ENCODE peak calls at places on chromosome 9, in six cellular contexts. M, A, H, C, J and L are unnamed samples. For H3K9me3, the result is how much of the 10 kb centered on the place peaks cover.

GRCh38 chr9:94168203-94169000 is 84.1 kb downstream of the PTPDC1 start:
- DNase-seq in M (no peak), A (no peak), H (no peak), C (no peak), J (no peak), L (no peak)

GRCh38 chr9:75184471-75184870 is 96.2 kb downstream of the OSTF1 start:
- DNase-seq in M (no peak), A (no peak), H (no peak), C (no peak), J (no peak), L (no peak)

GRCh38 chr9:83623634-83623991 is 670 bp downstream of the IDNK start:
- DNase-seq in M (no peak), A (no peak), H (peak), C (no peak), J (no peak), L (no peak)

GRCh38 chr9:90499741-90500140 is 142.9 kb downstream of the DIRAS2 start:
- DNase-seq in M (no peak), A (no peak), H (no peak), C (no peak), J (no peak), L (no peak)

GRCh38 chr9:136143215-136144001 is 24.7 kb upstream of the TMEM250 start:
- DNase-seq in M (peak), A (peak), H (no peak), C (peak), J (no peak), L (no peak)

GRCh38 chr9:7315746-7316457 is 483.7 kb downstream of the DMAC1 start:
- DNase-seq in M (no peak), A (no peak), H (no peak), C (no peak), J (no peak), L (no peak)

GRCh38 chr9:137194388-137194787 is 5.9 kb downstream of the SSNA1 start:
- DNase-seq in M (no peak), A (peak), H (no peak), C (no peak), J (no peak), L (no peak)

GRCh38 chr9:123687246-123687721 is 242.6 kb downstream of the DENND1A start:
- DNase-seq in M (no peak), A (no peak), H (no peak), C (no peak), J (no peak), L (no peak)

GRCh38 chr9:13648676-13649075 is 369.2 kb upstream of the MPDZ start:
- DNase-seq in M (no peak), A (no peak), H (no peak), C (no peak), J (no peak), L (no peak)

GRCh38 chr9:126956929-126957686 is 42.5 kb downstream of the RALGPS1 start:
- DNase-seq in M (peak), A (no peak), H (no peak), C (no peak), J (no peak), L (no peak)

GRCh38 chr9:124820606-124821246 is 32.5 kb upstream of the WDR38 start:
- DNase-seq in M (peak), A (no peak), H (no peak), C (no peak), J (no peak), L (no peak)

GRCh38 chr9:110543631-110544051 is 35.9 kb downstream of the SVEP1 start:
- DNase-seq in M (no peak), A (no peak), H (no peak), C (no peak), J (no peak), L (no peak)

GRCh38 chr9:75775173-75775572 is 115.3 kb upstream of the PCSK5 start:
- DNase-seq in M (no peak), A (no peak), H (no peak), C (no peak), J (no peak), L (no peak)

GRCh38 chr9:89678394-89679005 is 73.7 kb downstream of the GADD45G start:
- DNase-seq in M (no peak), A (no peak), H (no peak), C (no peak), J (no peak), L (peak)

GRCh38 chr9:89680547-89681467 is 76.0 kb downstream of the GADD45G start:
- DNase-seq in M (no peak), A (no peak), H (no peak), C (no peak), J (no peak), L (no peak)

GRCh38 chr9:93645149-93645889 is 68.9 kb downstream of the PHF2 start:
- DNase-seq in M (peak), A (peak), H (no peak), C (no peak), J (no peak), L (no peak)

DNA sequence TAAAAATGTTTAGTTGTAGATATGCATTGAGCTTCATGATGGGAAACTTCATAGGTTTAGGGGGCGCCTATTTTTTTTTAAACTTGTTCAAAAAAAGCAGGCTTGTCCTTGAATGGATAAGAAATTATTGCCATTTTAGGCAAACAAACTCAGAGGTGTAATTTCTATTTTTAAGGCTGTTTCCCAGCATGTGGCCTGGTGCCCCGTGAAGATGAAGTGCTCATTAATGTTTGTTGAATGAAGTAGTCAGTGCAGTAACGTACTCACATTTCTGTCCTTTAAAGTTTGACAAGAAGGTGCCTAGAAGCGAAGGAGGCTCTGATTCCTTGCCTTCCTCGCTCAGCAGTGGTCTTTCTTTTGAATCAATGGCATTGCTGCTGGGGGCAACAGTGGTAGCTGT is 54.3 kb downstream of the ZNF618 start:
- DNase-seq in M (no peak), A (peak), H (no peak), C (no peak), J (no peak), L (no peak)
- H3K9me3 ChIP-seq in M (under half), A (under half), H (under half), C (under half), J (under half), L (under half)

GRCh38 chr9:99359336-99359735 is 137.3 kb downstream of the SEC61B start:
- DNase-seq in M (no peak), A (no peak), H (no peak), C (no peak), J (no peak), L (no peak)
- H3K27ac ChIP-seq in M (no peak), A (no peak), H (no peak), C (no peak), J (no peak), L (no peak)

DNA sequence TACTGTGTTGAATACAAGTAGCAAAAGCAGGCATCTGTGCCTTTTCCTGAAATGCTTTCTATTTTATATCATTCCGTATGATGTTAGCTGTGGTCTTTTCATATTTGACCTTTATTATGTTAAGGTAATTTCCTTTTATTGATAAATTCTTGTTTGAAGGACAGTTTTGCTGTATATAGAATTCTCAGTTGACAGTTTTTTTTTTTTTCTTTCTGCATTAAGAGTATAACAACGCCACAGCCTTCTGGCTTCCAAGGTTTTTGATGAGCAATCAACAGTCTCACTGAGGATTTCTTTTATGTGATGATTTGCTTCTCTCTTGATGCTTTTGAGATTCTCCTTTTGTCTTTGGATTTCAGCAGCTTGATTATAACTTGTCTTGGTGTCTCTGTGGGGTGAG is 23.6 kb downstream of the ZNF483 start:
- DNase-seq in M (no peak), A (no peak), H (no peak), C (no peak), J (no peak), L (no peak)
- H3K9me3 ChIP-seq in M (under half), A (under half), H (under half), C (under half), J (half or more), L (under half)

GRCh38 chr9:97518909-97519307 is 17.4 kb downstream of the TMOD1 start:
- DNase-seq in M (no peak), A (no peak), H (no peak), C (no peak), J (no peak), L (no peak)
- H3K27ac ChIP-seq in M (no peak), A (no peak), H (no peak), C (no peak), J (peak), L (no peak)